ENCODE peak calls at places on chromosome 3, in six cellular contexts. G is trophoblast cell, U is H1, O is IMR-90, Z is H9, F is mesenchymal stem cell. T is an unnamed sample.

GRCh38 chr3:165983284-165983683 is 146.1 kb upstream of the BCHE start:
- DNase-seq in G (no peak), O (no peak), F (peak), Z (no peak), U (no peak), T (no peak)

GRCh38 chr3:15815696-15816095 is 17.9 kb upstream of the ANKRD28 start:
- DNase-seq in G (peak), F (peak), Z (no peak), U (no peak), O (peak), T (no peak)

GRCh38 chr3:33145901-33146580 is 32.2 kb downstream of the CRTAP start:
- DNase-seq in O (no peak), U (no peak), F (no peak), G (no peak), Z (no peak), T (no peak)

GRCh38 chr3:143497382-143497781 is 350.9 kb downstream of the SLC9A9 start:
- DNase-seq in U (no peak), Z (no peak), F (no peak), G (no peak), O (no peak), T (no peak)

GRCh38 chr3:15241341-15241740 is 35.3 kb downstream of the CAPN7 start:
- DNase-seq in Z (no peak), O (no peak), G (peak), F (peak), U (no peak), T (no peak)

GRCh38 chr3:43742935-43743334 is 52.2 kb downstream of the ABHD5 start:
- DNase-seq in U (no peak), G (peak), O (peak), F (peak), Z (peak), T (no peak)

GRCh38 chr3:12107071-12107713 is 51.5 kb downstream of the TIMP4 start:
- DNase-seq in U (no peak), Z (no peak), G (peak), O (no peak), F (no peak), T (no peak)

GRCh38 chr3:193702967-193703366 is 110.0 kb downstream of the OPA1 start:
- DNase-seq in Z (no peak), G (no peak), F (no peak), U (no peak), O (peak), T (no peak)

GRCh38 chr3:15064299-15064834 is 748 bp downstream of the MRPS25 start:
- DNase-seq in O (peak), Z (no peak), F (peak), U (no peak), G (peak), T (no peak)

GRCh38 chr3:88713233-88713691 is 394.2 kb upstream of the EPHA3 start:
- DNase-seq in Z (no peak), G (no peak), U (no peak), O (peak), F (no peak), T (no peak)

GRCh38 chr3:105518806-105519418 is 152.2 kb downstream of the ALCAM start:
- DNase-seq in U (no peak), G (peak), O (peak), F (peak), Z (no peak), T (peak)

GRCh38 chr3:196270499-196270898 is 17.0 kb downstream of the PCYT1A start:
- DNase-seq in U (no peak), G (peak), F (no peak), O (no peak), Z (no peak), T (no peak)

GRCh38 chr3:181892848-181893247 is 181.1 kb downstream of the SOX2 start:
- DNase-seq in G (no peak), F (no peak), U (no peak), O (no peak), Z (no peak), T (no peak)

GRCh38 chr3:45224824-45225464 is 1.1 kb downstream of the TMEM158 start:
- DNase-seq in O (peak), G (peak), Z (peak), F (peak), U (peak), T (peak)

GRCh38 chr3:66703501-66703900 is 202.7 kb upstream of the LRIG1 start:
- DNase-seq in U (no peak), O (no peak), G (no peak), F (peak), Z (no peak), T (no peak)

GRCh38 chr3:124492824-124493223 is 237.4 kb upstream of the UMPS start:
- DNase-seq in U (no peak), O (peak), Z (peak), F (peak), G (peak), T (no peak)

GRCh38 chr3:20395692-20396091 is 209.7 kb upstream of the SGO1 start:
- DNase-seq in O (no peak), U (no peak), Z (no peak), G (no peak), F (no peak), T (no peak)

GRCh38 chr3:172622916-172623700 is 87.8 kb downstream of the NCEH1 start:
- DNase-seq in G (peak), O (peak), U (no peak), Z (no peak), F (peak), T (no peak)

GRCh38 chr3:184289426-184289938 is 9.6 kb upstream of the PSMD2 start:
- DNase-seq in F (peak), U (peak), O (peak), Z (peak), G (peak), T (peak)

GRCh38 chr3:176927985-176928931 is 269.0 kb downstream of the TBL1XR1 start:
- DNase-seq in O (no peak), F (no peak), G (peak), U (no peak), Z (no peak), T (no peak)

GRCh38 chr3:176931991-176932390 is 265.3 kb downstream of the TBL1XR1 start:
- DNase-seq in F (no peak), U (no peak), O (no peak), Z (no peak), G (no peak), T (no peak)

GRCh38 chr3:176933704-176934103 is 263.6 kb downstream of the TBL1XR1 start:
- DNase-seq in Z (no peak), G (no peak), F (no peak), O (no peak), U (no peak), T (no peak)

GRCh38 chr3:176927280-176927679 is 270.0 kb downstream of the TBL1XR1 start:
- DNase-seq in F (no peak), G (no peak), Z (no peak), U (no peak), O (no peak), T (no peak)

GRCh38 chr3:176930942-176931341 is 266.3 kb downstream of the TBL1XR1 start:
- DNase-seq in Z (no peak), U (no peak), G (no peak), F (no peak), O (no peak), T (no peak)
- H3K14ac ChIP-seq in Z (no peak), U (no peak), G (no peak), F (no peak), O (no peak), T (no peak)

DNA sequence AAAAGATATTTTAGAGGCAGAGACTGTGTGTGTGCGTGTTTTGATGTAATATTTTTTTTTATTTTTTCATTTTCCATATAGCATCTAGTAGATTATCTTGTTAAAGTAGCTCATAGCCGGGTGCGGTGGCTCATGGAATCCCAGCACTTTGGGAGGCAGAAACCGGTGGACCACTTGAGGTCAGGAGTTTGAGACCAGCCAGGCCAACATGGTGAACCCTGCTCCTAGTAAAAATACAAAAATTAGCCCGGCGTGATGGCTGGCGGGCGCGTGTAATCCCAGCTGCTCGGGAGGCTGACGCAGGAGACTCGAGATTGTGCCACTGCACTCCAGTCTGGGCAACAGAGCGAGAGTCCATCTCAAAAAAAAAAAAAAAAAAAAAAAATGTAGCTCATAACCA is 1481.2 kb upstream of the CADM2 start:
- DNase-seq in U (no peak), O (no peak), G (no peak), Z (no peak), F (no peak), T (no peak)
- H3K9ac ChIP-seq in U (no peak), O (no peak), G (no peak), Z (no peak), F (no peak), T (no peak)

DNA sequence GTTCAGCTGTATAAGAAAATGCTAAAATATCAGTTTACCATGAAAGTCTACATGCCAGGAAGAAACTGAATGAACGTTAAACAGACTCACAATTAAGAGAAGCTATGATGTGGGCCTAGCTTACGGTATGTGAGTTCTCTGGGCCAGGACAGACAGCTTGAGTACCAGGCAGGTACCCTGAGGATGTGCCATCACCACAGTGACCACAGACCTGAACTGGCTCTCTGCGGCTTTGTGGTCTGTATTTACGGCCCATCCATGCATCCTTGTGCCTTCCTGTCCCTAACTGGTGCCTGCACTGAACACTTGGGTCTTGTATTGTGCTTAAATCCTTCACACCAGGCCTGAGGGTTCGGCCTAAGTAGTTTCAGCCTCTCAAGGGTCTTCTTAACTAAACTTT is 467.5 kb upstream of the PPP2R3A start:
- DNase-seq in Z (no peak), O (no peak), F (no peak), U (no peak), G (no peak), T (no peak)
- H3K14ac ChIP-seq in Z (no peak), O (no peak), F (no peak), U (no peak), G (no peak), T (no peak)

GRCh38 chr3:69740103-69741021 is 1.1 kb downstream of the MITF start:
- DNase-seq in Z (peak), F (peak), U (peak), G (peak), O (no peak), T (no peak)
- H3K9ac ChIP-seq in Z (no peak), F (peak), U (no peak), G (no peak), O (peak), T (no peak)

GRCh38 chr3:194955979-194956696 is 270.5 kb downstream of the FAM43A start:
- DNase-seq in U (no peak), G (no peak), F (no peak), O (no peak), Z (no peak), T (no peak)
- H3K14ac ChIP-seq in U (no peak), G (no peak), F (peak), O (no peak), Z (no peak), T (no peak)

DNA sequence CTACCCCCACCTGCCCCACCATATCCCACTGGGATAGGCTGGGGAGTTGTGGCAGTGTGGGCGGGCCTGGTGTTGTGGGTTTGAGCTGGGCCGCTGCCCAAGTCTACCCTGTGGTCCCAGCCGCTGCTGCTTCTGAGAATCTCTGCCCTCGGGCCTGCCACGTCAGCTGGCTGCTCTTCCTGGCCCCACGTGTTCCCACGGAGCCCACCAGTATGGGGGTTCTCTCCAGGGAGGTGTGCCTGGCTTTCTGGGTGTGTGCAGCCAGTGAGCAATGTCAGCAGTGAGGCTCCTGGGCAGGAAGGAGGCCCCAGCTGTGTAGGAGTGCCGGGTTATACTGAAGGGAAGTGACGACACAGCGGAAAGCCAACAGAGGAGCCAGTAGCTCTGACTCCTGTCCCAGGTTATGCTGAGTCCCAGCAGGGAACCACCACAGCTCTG is 10.5 kb downstream of the GNAI2 start:
- DNase-seq in F (peak), Z (peak), G (peak), U (no peak), O (peak), T (no peak)
- H3K9ac ChIP-seq in F (peak), Z (no peak), G (peak), U (no peak), O (peak), T (peak)

GRCh38 chr3:4756060-4756775 is 223.0 kb upstream of the BHLHE40 start:
- DNase-seq in G (no peak), Z (no peak), O (no peak), U (no peak), F (no peak), T (no peak)
- H3K14ac ChIP-seq in G (no peak), Z (no peak), O (no peak), U (no peak), F (no peak), T (no peak)